ENCODE peak calls at places on chromosomes 7 and 10, in five cellular contexts. One of them, this sample, is unnamed.

GRCh38 chr7:96276019-96276418 is 45.9 kb downstream of the SLC25A13 start:
- DNase-seq in foreskin fibroblast: no peak
- DNase-seq in kidney: no peak
- DNase-seq in keratinocyte: no peak
- DNase-seq in lower leg skin: no peak
- DNase-seq in this sample: no peak

GRCh38 chr7:69429817-69430501 is 168.3 kb upstream of the AUTS2 start:
- DNase-seq in lower leg skin: no peak
- DNase-seq in kidney: peak
- DNase-seq in foreskin fibroblast: no peak
- DNase-seq in keratinocyte: no peak
- DNase-seq in this sample: no peak

GRCh38 chr10:88979153-88979562 is 11.4 kb upstream of the FAS start:
- DNase-seq in lower leg skin: no peak
- DNase-seq in kidney: no peak
- DNase-seq in keratinocyte: peak
- DNase-seq in foreskin fibroblast: peak
- DNase-seq in this sample: no peak

GRCh38 chr7:48299580-48300169 is 128.4 kb downstream of the ABCA13 start:
- DNase-seq in kidney: no peak
- DNase-seq in lower leg skin: no peak
- DNase-seq in foreskin fibroblast: peak
- DNase-seq in keratinocyte: peak
- DNase-seq in this sample: no peak

GRCh38 chr10:35789996-35790395 is 147.9 kb upstream of the FZD8 start:
- DNase-seq in kidney: no peak
- DNase-seq in foreskin fibroblast: no peak
- DNase-seq in keratinocyte: peak
- DNase-seq in lower leg skin: no peak
- DNase-seq in this sample: no peak

GRCh38 chr10:63504145-63504881 is 16.9 kb upstream of the REEP3 start:
- DNase-seq in foreskin fibroblast: no peak
- DNase-seq in lower leg skin: no peak
- DNase-seq in kidney: no peak
- DNase-seq in keratinocyte: peak
- DNase-seq in this sample: no peak

GRCh38 chr10:12299222-12299973 is 49.9 kb upstream of the CAMK1D start:
- DNase-seq in keratinocyte: no peak
- DNase-seq in foreskin fibroblast: no peak
- DNase-seq in kidney: no peak
- DNase-seq in lower leg skin: no peak
- DNase-seq in this sample: no peak

GRCh38 chr7:7428806-7429205 is 106.9 kb downstream of the COL28A1 start:
- DNase-seq in foreskin fibroblast: peak
- DNase-seq in kidney: no peak
- DNase-seq in lower leg skin: no peak
- DNase-seq in keratinocyte: no peak
- DNase-seq in this sample: no peak

GRCh38 chr10:70321897-70322890 is 38.4 kb upstream of the NPFFR1 start:
- DNase-seq in foreskin fibroblast: no peak
- DNase-seq in lower leg skin: no peak
- DNase-seq in kidney: no peak
- DNase-seq in keratinocyte: no peak
- DNase-seq in this sample: no peak

GRCh38 chr10:97314677-97315076 is 4.4 kb upstream of the FRAT1 start:
- DNase-seq in kidney: no peak
- DNase-seq in keratinocyte: no peak
- DNase-seq in lower leg skin: no peak
- DNase-seq in foreskin fibroblast: peak
- DNase-seq in this sample: no peak

GRCh38 chr10:104045151-104046089 is 40.3 kb downstream of the COL17A1 start:
- DNase-seq in kidney: no peak
- DNase-seq in foreskin fibroblast: peak
- DNase-seq in keratinocyte: no peak
- DNase-seq in lower leg skin: peak
- DNase-seq in this sample: no peak

GRCh38 chr7:132295198-132295597 is 281.1 kb downstream of the PLXNA4 start:
- DNase-seq in lower leg skin: peak
- DNase-seq in kidney: no peak
- DNase-seq in foreskin fibroblast: no peak
- DNase-seq in keratinocyte: no peak
- DNase-seq in this sample: no peak

GRCh38 chr10:131274883-131275282 is 36.6 kb downstream of the TCERG1L start:
- DNase-seq in kidney: no peak
- DNase-seq in foreskin fibroblast: no peak
- DNase-seq in keratinocyte: no peak
- DNase-seq in lower leg skin: no peak
- DNase-seq in this sample: no peak

GRCh38 chr7:19390795-19391194 is 245.6 kb upstream of the FERD3L start:
- DNase-seq in keratinocyte: no peak
- DNase-seq in foreskin fibroblast: no peak
- DNase-seq in kidney: no peak
- DNase-seq in lower leg skin: no peak
- DNase-seq in this sample: no peak

GRCh38 chr7:37430126-37430525 is 18.5 kb downstream of the ELMO1 start:
- DNase-seq in keratinocyte: no peak
- DNase-seq in foreskin fibroblast: no peak
- DNase-seq in lower leg skin: peak
- DNase-seq in kidney: no peak
- DNase-seq in this sample: no peak

GRCh38 chr10:113382691-113383090 is 170.2 kb upstream of the HABP2 start:
- DNase-seq in kidney: no peak
- DNase-seq in lower leg skin: peak
- DNase-seq in keratinocyte: no peak
- DNase-seq in foreskin fibroblast: no peak
- DNase-seq in this sample: no peak

GRCh38 chr10:3043512-3044368 is 23.6 kb upstream of the PFKP start:
- DNase-seq in kidney: no peak
- DNase-seq in keratinocyte: no peak
- DNase-seq in foreskin fibroblast: peak
- DNase-seq in lower leg skin: no peak
- DNase-seq in this sample: peak

GRCh38 chr7:74606101-74606908 is 51.2 kb upstream of the GTF2I start:
- DNase-seq in foreskin fibroblast: peak
- DNase-seq in kidney: peak
- DNase-seq in keratinocyte: no peak
- DNase-seq in lower leg skin: no peak
- DNase-seq in this sample: peak

GRCh38 chr10:79019961-79020491 is 48.7 kb upstream of the ZMIZ1 start:
- DNase-seq in keratinocyte: no peak
- DNase-seq in lower leg skin: peak
- DNase-seq in foreskin fibroblast: peak
- DNase-seq in kidney: peak
- DNase-seq in this sample: no peak

GRCh38 chr7:76386691-76387260 is 22.7 kb downstream of the SSC4D start:
- DNase-seq in keratinocyte: no peak
- DNase-seq in kidney: no peak
- DNase-seq in foreskin fibroblast: peak
- DNase-seq in lower leg skin: no peak
- DNase-seq in this sample: no peak

GRCh38 chr7:106583133-106583532 is 77.8 kb downstream of the CCDC71L start:
- DNase-seq in keratinocyte: no peak
- DNase-seq in foreskin fibroblast: peak
- DNase-seq in kidney: no peak
- DNase-seq in lower leg skin: no peak
- DNase-seq in this sample: no peak

GRCh38 chr10:72730462-72730861 is 38.5 kb downstream of the MCU start:
- DNase-seq in kidney: no peak
- DNase-seq in keratinocyte: no peak
- DNase-seq in foreskin fibroblast: peak
- DNase-seq in lower leg skin: no peak
- DNase-seq in this sample: no peak
- TF ChIP-seq CTCF in kidney: no peak
- TF ChIP-seq CTCF in keratinocyte: no peak
- TF ChIP-seq CTCF in foreskin fibroblast: no peak
- TF ChIP-seq CTCF in lower leg skin: no peak
- TF ChIP-seq CTCF in this sample: no peak

GRCh38 chr7:2609001-2609411 is 22.8 kb upstream of the TTYH3 start:
- DNase-seq in keratinocyte: no peak
- DNase-seq in lower leg skin: no peak
- DNase-seq in kidney: peak
- DNase-seq in foreskin fibroblast: peak
- DNase-seq in this sample: no peak
- TF ChIP-seq CTCF in keratinocyte: no peak
- TF ChIP-seq CTCF in lower leg skin: no peak
- TF ChIP-seq CTCF in kidney: peak
- TF ChIP-seq CTCF in foreskin fibroblast: peak
- TF ChIP-seq CTCF in this sample: peak

GRCh38 chr7:910931-911431 is 34.6 kb downstream of the GET4 start:
- DNase-seq in kidney: peak
- DNase-seq in keratinocyte: no peak
- DNase-seq in lower leg skin: no peak
- DNase-seq in foreskin fibroblast: no peak
- DNase-seq in this sample: no peak

GRCh38 chr7:907158-907980 is 31.0 kb downstream of the GET4 start:
- DNase-seq in lower leg skin: no peak
- DNase-seq in keratinocyte: no peak
- DNase-seq in foreskin fibroblast: peak
- DNase-seq in kidney: no peak
- DNase-seq in this sample: no peak

GRCh38 chr7:910441-910861 is 34.1 kb downstream of the GET4 start:
- DNase-seq in kidney: no peak
- DNase-seq in lower leg skin: no peak
- DNase-seq in foreskin fibroblast: no peak
- DNase-seq in keratinocyte: no peak
- DNase-seq in this sample: no peak

GRCh38 chr7:908159-908918 is 32.0 kb downstream of the GET4 start:
- DNase-seq in foreskin fibroblast: no peak
- DNase-seq in lower leg skin: no peak
- DNase-seq in kidney: no peak
- DNase-seq in keratinocyte: no peak
- DNase-seq in this sample: no peak

GRCh38 chr7:909358-910329 is 33.3 kb downstream of the GET4 start:
- DNase-seq in lower leg skin: peak
- DNase-seq in kidney: peak
- DNase-seq in keratinocyte: no peak
- DNase-seq in foreskin fibroblast: peak
- DNase-seq in this sample: no peak
- TF ChIP-seq CTCF in lower leg skin: no peak
- TF ChIP-seq CTCF in kidney: no peak
- TF ChIP-seq CTCF in keratinocyte: no peak
- TF ChIP-seq CTCF in foreskin fibroblast: no peak
- TF ChIP-seq CTCF in this sample: no peak

GRCh38 chr10:111319866-111320265 is 243.0 kb downstream of the ADRA2A start:
- DNase-seq in foreskin fibroblast: no peak
- DNase-seq in kidney: no peak
- DNase-seq in lower leg skin: no peak
- DNase-seq in keratinocyte: no peak
- DNase-seq in this sample: no peak

GRCh38 chr10:111323567-111323966 is 246.7 kb downstream of the ADRA2A start:
- DNase-seq in keratinocyte: no peak
- DNase-seq in lower leg skin: no peak
- DNase-seq in foreskin fibroblast: no peak
- DNase-seq in kidney: no peak
- DNase-seq in this sample: no peak
- TF ChIP-seq CTCF in keratinocyte: no peak
- TF ChIP-seq CTCF in lower leg skin: no peak
- TF ChIP-seq CTCF in foreskin fibroblast: peak
- TF ChIP-seq CTCF in kidney: peak
- TF ChIP-seq CTCF in this sample: no peak

DNA sequence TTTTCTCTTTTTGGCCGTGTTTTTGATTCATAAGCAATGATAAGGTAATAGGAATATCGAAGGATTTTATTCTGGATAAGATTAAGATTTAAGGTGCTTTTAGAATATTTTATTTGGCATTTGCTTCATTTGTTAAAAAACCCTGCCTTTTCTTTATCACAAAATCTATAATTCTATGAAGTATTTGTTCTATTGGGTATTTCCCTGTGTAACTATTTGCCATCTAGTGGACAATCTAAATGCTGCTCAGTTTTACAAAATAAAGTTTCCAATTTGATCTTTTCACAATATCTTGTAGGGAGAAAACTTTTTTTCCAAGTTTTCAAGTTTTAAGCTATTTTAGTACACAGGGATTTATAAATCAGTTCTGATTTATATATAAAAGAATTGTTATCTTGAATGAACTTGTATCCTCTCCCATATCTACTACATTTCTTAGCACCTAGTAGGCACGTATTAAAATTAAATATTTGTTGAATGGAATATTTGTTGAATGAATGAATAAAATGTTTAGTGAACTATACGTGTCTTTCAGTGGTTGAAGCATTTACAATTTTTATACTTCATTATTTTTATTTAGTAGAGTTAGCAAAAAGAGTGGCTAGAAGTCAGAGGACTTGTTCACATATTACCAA is 26.5 kb downstream of the ANKRD7 start:
- DNase-seq in foreskin fibroblast: peak
- DNase-seq in lower leg skin: no peak
- DNase-seq in keratinocyte: no peak
- DNase-seq in kidney: no peak
- DNase-seq in this sample: no peak
- TF ChIP-seq CTCF in foreskin fibroblast: peak
- TF ChIP-seq CTCF in lower leg skin: no peak
- TF ChIP-seq CTCF in keratinocyte: no peak
- TF ChIP-seq CTCF in kidney: peak
- TF ChIP-seq CTCF in this sample: peak

GRCh38 chr7:134613623-134614347 is 32.9 kb upstream of the BPGM start:
- DNase-seq in kidney: no peak
- DNase-seq in foreskin fibroblast: peak
- DNase-seq in lower leg skin: no peak
- DNase-seq in keratinocyte: peak
- DNase-seq in this sample: no peak
- TF ChIP-seq CTCF in kidney: no peak
- TF ChIP-seq CTCF in foreskin fibroblast: no peak
- TF ChIP-seq CTCF in lower leg skin: no peak
- TF ChIP-seq CTCF in keratinocyte: no peak
- TF ChIP-seq CTCF in this sample: no peak

DNA sequence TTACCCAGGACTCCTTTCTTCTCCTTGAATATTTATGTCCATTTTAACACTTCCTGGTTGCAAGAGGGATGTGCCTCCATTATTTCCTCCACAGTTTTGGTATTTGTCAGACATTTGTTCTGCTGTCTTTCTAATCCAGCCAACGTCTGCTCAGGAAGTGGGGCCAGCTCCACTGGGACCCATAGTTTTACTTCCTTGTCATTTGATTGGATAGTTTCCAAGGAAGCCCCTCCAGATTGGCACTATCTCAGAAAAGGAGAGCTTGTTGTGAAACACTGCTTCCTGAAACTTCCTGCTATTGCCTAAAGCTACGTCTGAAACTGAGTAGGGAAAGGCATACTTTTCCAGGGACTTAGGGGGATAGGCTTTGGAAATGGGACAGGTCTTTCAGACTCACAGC is 6.6 kb upstream of the STRIP2 start:
- DNase-seq in kidney: no peak
- DNase-seq in foreskin fibroblast: no peak
- DNase-seq in lower leg skin: no peak
- DNase-seq in keratinocyte: no peak
- DNase-seq in this sample: no peak
- TF ChIP-seq CTCF in kidney: no peak
- TF ChIP-seq CTCF in foreskin fibroblast: no peak
- TF ChIP-seq CTCF in lower leg skin: no peak
- TF ChIP-seq CTCF in keratinocyte: no peak
- TF ChIP-seq CTCF in this sample: no peak

GRCh38 chr7:85030893-85031292 is 156.0 kb downstream of the SEMA3D start:
- DNase-seq in kidney: no peak
- DNase-seq in lower leg skin: no peak
- DNase-seq in keratinocyte: peak
- DNase-seq in foreskin fibroblast: peak
- DNase-seq in this sample: no peak
- TF ChIP-seq CTCF in kidney: peak
- TF ChIP-seq CTCF in lower leg skin: no peak
- TF ChIP-seq CTCF in keratinocyte: peak
- TF ChIP-seq CTCF in foreskin fibroblast: peak
- TF ChIP-seq CTCF in this sample: peak